ENCODE peak calls at places on chromosomes 4 and X, in five cellular contexts. O is H1; Y is CD4-positive, CD25-positive, alpha-beta regulatory T cell; L is body of pancreas; N is caudate nucleus. C is an unnamed sample.

GRCh38 chr4:173231916-173232315 is 63.3 kb downstream of the GALNT7 start:
- DNase-seq in L (no peak), N (no peak), O (no peak), Y (no peak), C (no peak)

GRCh38 chr4:84887824-84888223 is 78.7 kb downstream of the WDFY3 start:
- DNase-seq in L (no peak), N (no peak), O (no peak), Y (no peak), C (no peak)

GRCh38 chr4:134057356-134057755 is 144.2 kb downstream of the PABPC4L start:
- DNase-seq in O (no peak), L (no peak), Y (no peak), N (no peak), C (no peak)

GRCh38 chr4:17168571-17168970 is 270.1 kb upstream of the LDB2 start:
- DNase-seq in L (no peak), O (no peak), Y (no peak), N (no peak), C (no peak)

GRCh38 chrX:40105016-40105790 is 7.4 kb upstream of the BCOR start:
- DNase-seq in O (no peak), L (peak; percentile 55), N (peak; percentile 29), Y (no peak), C (no peak)

GRCh38 chr4:76782837-76783236 is 115.1 kb downstream of the SOWAHB start:
- DNase-seq in Y (no peak), O (no peak), L (no peak), N (no peak), C (no peak)

GRCh38 chrX:10124506-10125247 is 32.1 kb upstream of the CLCN4 start:
- DNase-seq in O (no peak), Y (no peak), N (no peak), L (no peak), C (no peak)

GRCh38 chrX:73855546-73855945 is 292.5 kb downstream of the CHIC1 start:
- DNase-seq in O (no peak), Y (peak; percentile 78), N (peak; percentile 65), L (peak; percentile 80), C (peak; percentile 1)

GRCh38 chrX:48071064-48071985 is at the start of gene ZNF630:
- DNase-seq in O (no peak), Y (peak; percentile 47), L (peak; percentile 87), N (peak; percentile 42), C (peak; percentile 66)

GRCh38 chr4:123816970-123817688 is 420.5 kb downstream of the SPRY1 start:
- DNase-seq in O (no peak), Y (no peak), N (no peak), L (no peak), C (no peak)

GRCh38 chrX:24371391-24371972 is 11.0 kb downstream of the SUPT20HL1 start:
- DNase-seq in Y (peak; percentile 48), N (no peak), L (peak; percentile 80), O (no peak), C (peak; percentile 15)

GRCh38 chr4:77007358-77008230 is 58.0 kb downstream of the SEPTIN11 start:
- DNase-seq in O (no peak), Y (no peak), N (peak; percentile 31), L (no peak), C (no peak)

GRCh38 chr4:141686146-141686775 is 49.9 kb downstream of the IL15 start:
- DNase-seq in O (no peak), Y (no peak), L (no peak), N (no peak), C (no peak)

GRCh38 chr4:179095585-179096228 is 1653.5 kb upstream of the AGA start:
- DNase-seq in O (no peak), Y (no peak), L (peak; percentile 7), N (no peak), C (no peak)

GRCh38 chr4:151953286-151953685 is 192.5 kb upstream of the GATB start:
- DNase-seq in N (no peak), O (no peak), L (no peak), Y (no peak), C (no peak)

GRCh38 chrX:255923-256331 is 25.3 kb upstream of the PLCXD1 start:
- DNase-seq in L (no peak), N (no peak), Y (no peak), O (no peak), C (no peak)

GRCh38 chrX:65528705-65529340 is 5.8 kb downstream of the LAS1L start:
- DNase-seq in L (peak; percentile 67), O (peak; percentile 23), N (peak; percentile 2), Y (peak; percentile 47), C (peak; percentile 3)

GRCh38 chrX:49039598-49040375 is 3.4 kb downstream of the TFE3 start:
- DNase-seq in Y (peak; percentile 21), O (peak; percentile 94), L (peak; percentile 69), N (peak; percentile 4), C (peak; percentile 21)

GRCh38 chr4:72701987-72702819 is 133.2 kb upstream of the ADAMTS3 start:
- DNase-seq in Y (peak; percentile 26), O (no peak), N (no peak), L (peak; percentile 54), C (no peak)

GRCh38 chrX:13647709-13648212 is 5.2 kb upstream of the TCEANC start:
- DNase-seq in Y (peak; percentile 48), O (no peak), L (peak; percentile 58), N (no peak), C (no peak)

GRCh38 chr4:145388043-145388442 is 93.6 kb upstream of the SMAD1 start:
- DNase-seq in L (no peak), N (no peak), O (no peak), Y (no peak), C (no peak)

GRCh38 chrX:31366076-31366475 is 294.2 kb upstream of the FTHL17 start:
- DNase-seq in N (no peak), L (no peak), Y (no peak), O (no peak), C (no peak)

GRCh38 chr4:87118826-87119225 is 101.6 kb downstream of the KLHL8 start:
- DNase-seq in Y (no peak), N (no peak), L (no peak), O (no peak), C (no peak)

GRCh38 chrX:107894038-107894437 is 68.4 kb downstream of the MID2 start:
- DNase-seq in Y (peak; percentile 63), O (no peak), L (no peak), N (no peak), C (no peak)

GRCh38 chrX:148365233-148365632 is 135.2 kb upstream of the AFF2 start:
- DNase-seq in L (no peak), O (no peak), N (no peak), Y (no peak), C (no peak)

GRCh38 chrX:77389891-77390290 is 57.3 kb upstream of the FGF16 start:
- DNase-seq in L (no peak), N (no peak), Y (no peak), O (no peak), C (no peak)
- H3K27ac ChIP-seq in L (no peak overlapping the region), N (no peak overlapping the region), Y (no peak overlapping the region), O (no peak overlapping the region), C (no peak overlapping the region)

GRCh38 chrX:55335296-55335695 is 70.6 kb upstream of the PAGE3 start:
- DNase-seq in N (no peak), O (no peak), L (no peak), Y (no peak), C (no peak)

GRCh38 chrX:55340896-55341433 is 76.2 kb upstream of the PAGE3 start:
- DNase-seq in L (no peak), N (no peak), Y (no peak), O (no peak), C (no peak)

DNA sequence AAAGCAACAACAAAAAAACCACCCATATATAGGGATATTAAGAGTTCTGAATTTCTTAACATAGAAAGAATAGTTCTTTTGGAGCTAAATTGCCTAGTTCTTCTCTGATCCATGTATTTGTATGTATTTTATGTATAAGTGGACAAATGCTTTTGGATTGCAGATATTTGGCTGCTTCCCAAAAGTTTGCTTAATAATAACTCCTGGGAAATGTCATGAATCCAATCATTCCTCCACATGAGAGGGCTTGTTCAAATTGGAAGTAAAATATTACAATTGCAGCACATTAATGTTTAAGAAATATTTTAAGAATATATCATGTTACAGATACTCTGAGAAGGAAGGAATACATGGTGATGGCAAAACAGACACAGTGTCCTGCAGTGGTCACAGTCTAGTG is 71.5 kb upstream of the PAGE3 start:
- DNase-seq in L (no peak), N (no peak), Y (no peak), O (no peak), C (no peak)
- H3K27ac ChIP-seq in L (no peak overlapping the region), N (no peak overlapping the region), Y (no peak overlapping the region), O (no peak overlapping the region), C (no peak overlapping the region)

GRCh38 chr4:24857996-24858395 is 54.8 kb downstream of the CCDC149 start:
- DNase-seq in Y (no peak), N (no peak), O (no peak), L (no peak), C (no peak)
- H3K27ac ChIP-seq in Y (no peak overlapping the region), N (no peak overlapping the region), O (no peak overlapping the region), L (no peak overlapping the region), C (no peak overlapping the region)

GRCh38 chr4:186844059-186844681 is 120.5 kb upstream of the FAT1 start:
- DNase-seq in N (no peak), L (peak; percentile 58), Y (no peak), O (no peak), C (no peak)
- H3K27ac ChIP-seq in N (no peak overlapping the region), L (peak overlapping the region; percentile 57), Y (no peak overlapping the region), O (no peak overlapping the region), C (no peak overlapping the region)

DNA sequence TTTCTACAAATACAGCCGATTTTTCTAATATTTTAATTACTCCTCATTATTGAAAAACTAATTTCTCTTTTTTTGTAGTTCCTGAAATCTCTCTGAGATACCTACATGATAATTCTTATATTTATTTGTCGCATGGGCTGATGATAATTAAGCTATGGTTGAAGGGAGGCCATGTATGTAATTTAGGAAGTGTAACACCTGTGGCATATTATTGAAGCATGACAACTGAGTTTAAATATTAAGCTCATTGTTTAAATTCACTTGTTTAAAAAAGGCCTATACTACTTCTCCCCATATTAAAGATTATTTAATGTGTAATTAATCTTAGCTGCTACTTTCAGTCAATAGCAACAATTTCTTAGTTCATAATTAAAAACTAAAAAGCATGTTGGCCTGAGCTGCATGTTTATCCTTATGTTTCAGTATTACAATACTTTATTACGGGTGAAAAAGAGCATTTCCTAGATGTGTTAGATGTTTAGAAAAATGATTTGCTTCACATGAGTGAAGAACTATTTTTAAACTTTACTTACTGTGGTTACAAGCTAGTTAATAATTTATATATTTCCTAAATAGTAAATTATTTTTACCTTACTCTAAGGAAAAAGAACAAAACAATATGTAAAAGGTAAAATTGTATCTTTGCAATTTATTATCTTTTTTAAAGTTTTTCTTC is 122.4 kb downstream of the RAP1GDS1 start:
- DNase-seq in O (no peak), N (no peak), L (no peak), Y (no peak), C (no peak)
- H3K27ac ChIP-seq in O (no peak overlapping the region), N (no peak overlapping the region), L (no peak overlapping the region), Y (no peak overlapping the region), C (no peak overlapping the region)

GRCh38 chr4:47017494-47017893 is 13.9 kb upstream of the GABRB1 start:
- DNase-seq in N (no peak), O (no peak), L (no peak), Y (no peak), C (no peak)
- H3K27ac ChIP-seq in N (no peak overlapping the region), O (no peak overlapping the region), L (no peak overlapping the region), Y (no peak overlapping the region), C (no peak overlapping the region)

C was measured in substantia nigra.